ENCODE peak calls at places on chromosomes 1 and 21, in eight cellular contexts. L, F, T, J, O, N, S and X are unnamed samples.

GRCh38 chr1:152486400-152487006 is 24.1 kb upstream of the LCE5A start:
- DNase-seq in L (no peak), F (no peak), T (no peak), J (no peak), O (no peak), N (peak), S (peak), X (no peak)

GRCh38 chr1:5140136-5140535 is 485.7 kb downstream of the AJAP1 start:
- DNase-seq in L (no peak), F (no peak), T (no peak), J (no peak), O (no peak), N (no peak), S (no peak), X (no peak)

GRCh38 chr1:248821101-248821500 is 4.6 kb downstream of the SH3BP5L start:
- DNase-seq in L (peak), F (no peak), T (no peak), J (no peak), O (no peak), N (no peak), S (no peak), X (peak)

GRCh38 chr21:37367758-37368535 is 1.4 kb downstream of the DYRK1A start:
- DNase-seq in L (peak), F (no peak), T (peak), J (no peak), O (no peak), N (peak), S (peak), X (peak)

GRCh38 chr1:24203404-24203803 is 16.3 kb upstream of the IFNLR1 start:
- DNase-seq in L (peak), F (no peak), T (no peak), J (peak), O (no peak), N (no peak), S (peak), X (no peak)

GRCh38 chr1:41394918-41395598 is 33.8 kb downstream of the FOXO6 start:
- DNase-seq in L (peak), F (no peak), T (no peak), J (no peak), O (no peak), N (peak), S (no peak), X (no peak)

GRCh38 chr1:87236585-87236984 is 92.1 kb upstream of the LMO4 start:
- DNase-seq in L (no peak), F (no peak), T (no peak), J (no peak), O (no peak), N (no peak), S (no peak), X (no peak)

GRCh38 chr1:38221006-38221649 is 174.5 kb upstream of the POU3F1 start:
- DNase-seq in L (no peak), F (no peak), T (no peak), J (no peak), O (no peak), N (no peak), S (no peak), X (peak)

GRCh38 chr1:4654764-4655673 is 610 bp downstream of the AJAP1 start:
- DNase-seq in L (no peak), F (no peak), T (no peak), J (no peak), O (no peak), N (peak), S (no peak), X (no peak)

GRCh38 chr1:24297187-24297851 is 21.8 kb upstream of the GRHL3 start:
- DNase-seq in L (no peak), F (no peak), T (no peak), J (no peak), O (no peak), N (no peak), S (no peak), X (no peak)

GRCh38 chr21:29189358-29189757 is 58.9 kb downstream of the MAP3K7CL start:
- DNase-seq in L (peak), F (no peak), T (no peak), J (no peak), O (no peak), N (no peak), S (no peak), X (no peak)

GRCh38 chr1:48675251-48675650 is 101.4 kb downstream of the BEND5 start:
- DNase-seq in L (no peak), F (no peak), T (no peak), J (no peak), O (no peak), N (peak), S (no peak), X (no peak)

GRCh38 chr1:244349103-244349531 is 102.6 kb downstream of the ADSS2 start:
- DNase-seq in L (peak), F (no peak), T (no peak), J (no peak), O (no peak), N (no peak), S (peak), X (peak)

GRCh38 chr1:162206749-162207635 is 137.5 kb downstream of the NOS1AP start:
- DNase-seq in L (peak), F (no peak), T (no peak), J (no peak), O (no peak), N (peak), S (peak), X (no peak)

GRCh38 chr1:56394298-56394697 is 185.1 kb downstream of the PLPP3 start:
- DNase-seq in L (peak), F (no peak), T (no peak), J (no peak), O (no peak), N (no peak), S (no peak), X (no peak)

GRCh38 chr1:203009185-203009584 is 2.0 kb downstream of the TMEM183A start:
- DNase-seq in L (no peak), F (no peak), T (no peak), J (no peak), O (no peak), N (no peak), S (no peak), X (no peak)

GRCh38 chr1:169601096-169601881 is 15.0 kb upstream of the F5 start:
- DNase-seq in L (peak), F (no peak), T (no peak), J (no peak), O (no peak), N (peak), S (no peak), X (peak)

GRCh38 chr1:192342842-192343241 is 26.1 kb downstream of the RGS21 start:
- DNase-seq in L (no peak), F (no peak), T (no peak), J (no peak), O (no peak), N (no peak), S (no peak), X (no peak)

GRCh38 chr21:39336457-39337008 is 12.4 kb downstream of the HMGN1 start:
- DNase-seq in L (no peak), F (no peak), T (no peak), J (no peak), O (no peak), N (peak), S (no peak), X (no peak)

GRCh38 chr1:245129811-245130210 is 25.0 kb upstream of the KIF26B start:
- DNase-seq in L (peak), F (no peak), T (no peak), J (no peak), O (no peak), N (no peak), S (no peak), X (peak)

GRCh38 chr1:25530348-25531081 is 12.9 kb upstream of the LDLRAP1 start:
- DNase-seq in L (no peak), F (no peak), T (no peak), J (no peak), O (no peak), N (no peak), S (no peak), X (no peak)

GRCh38 chr1:38508272-38508671 is 351.3 kb downstream of the RRAGC start:
- DNase-seq in L (no peak), F (no peak), T (no peak), J (no peak), O (no peak), N (no peak), S (no peak), X (no peak)

GRCh38 chr1:153527023-153527724 is 8.6 kb downstream of the S100A6 start:
- DNase-seq in L (no peak), F (no peak), T (no peak), J (no peak), O (no peak), N (no peak), S (no peak), X (no peak)

GRCh38 chr1:6396998-6397397 is 3.4 kb upstream of the ACOT7 start:
- DNase-seq in L (no peak), F (no peak), T (no peak), J (no peak), O (no peak), N (peak), S (no peak), X (no peak)